ENCODE peak calls at places on chromosomes 1 and 21, in eight cellular contexts. One of them, this sample, is unnamed.

GRCh38 chr1:28898267-28898955 is 16.0 kb upstream of the EPB41 start:
- DNase-seq in colonic mucosa: no peak
- DNase-seq in GM06990: no peak
- DNase-seq in transverse colon: no peak
- DNase-seq in endodermal cell: no peak
- DNase-seq in pancreas: no peak
- DNase-seq in stomach: no peak
- DNase-seq in SK-N-SH: peak; percentile 45
- DNase-seq in this sample: no peak

GRCh38 chr1:221644176-221644510 is 97.7 kb downstream of the DUSP10 start:
- DNase-seq in pancreas: no peak
- DNase-seq in colonic mucosa: no peak
- DNase-seq in stomach: no peak
- DNase-seq in transverse colon: no peak
- DNase-seq in SK-N-SH: no peak
- DNase-seq in GM06990: peak; percentile 9
- DNase-seq in endodermal cell: no peak
- DNase-seq in this sample: no peak

GRCh38 chr1:223716302-223716862 is 4.0 kb downstream of the CAPN2 start:
- DNase-seq in stomach: no peak
- DNase-seq in endodermal cell: no peak
- DNase-seq in colonic mucosa: no peak
- DNase-seq in GM06990: peak; percentile 43
- DNase-seq in transverse colon: peak; percentile 43
- DNase-seq in pancreas: no peak
- DNase-seq in SK-N-SH: peak; percentile 75
- DNase-seq in this sample: no peak

GRCh38 chr1:160256396-160257046 is 5.8 kb downstream of the DCAF8 start:
- DNase-seq in transverse colon: no peak
- DNase-seq in stomach: no peak
- DNase-seq in SK-N-SH: no peak
- DNase-seq in colonic mucosa: no peak
- DNase-seq in GM06990: no peak
- DNase-seq in endodermal cell: no peak
- DNase-seq in pancreas: no peak
- DNase-seq in this sample: no peak

GRCh38 chr1:113072141-113072756 is 749 bp upstream of the LRIG2 start:
- DNase-seq in transverse colon: no peak
- DNase-seq in GM06990: no peak
- DNase-seq in endodermal cell: no peak
- DNase-seq in colonic mucosa: no peak
- DNase-seq in stomach: no peak
- DNase-seq in pancreas: no peak
- DNase-seq in SK-N-SH: no peak
- DNase-seq in this sample: no peak

GRCh38 chr1:211939876-211940468 is 95.4 kb downstream of the INTS7 start:
- DNase-seq in pancreas: no peak
- DNase-seq in endodermal cell: no peak
- DNase-seq in SK-N-SH: no peak
- DNase-seq in stomach: no peak
- DNase-seq in transverse colon: no peak
- DNase-seq in colonic mucosa: no peak
- DNase-seq in GM06990: peak; percentile 82
- DNase-seq in this sample: no peak

GRCh38 chr1:158019177-158019868 is 25.9 kb downstream of the KIRREL1 start:
- DNase-seq in colonic mucosa: no peak
- DNase-seq in SK-N-SH: no peak
- DNase-seq in stomach: no peak
- DNase-seq in endodermal cell: peak; percentile 90
- DNase-seq in pancreas: peak; percentile 23
- DNase-seq in GM06990: no peak
- DNase-seq in transverse colon: peak; percentile 38
- DNase-seq in this sample: no peak

GRCh38 chr1:209241481-209241880 is 342.0 kb upstream of the CAMK1G start:
- DNase-seq in colonic mucosa: no peak
- DNase-seq in endodermal cell: no peak
- DNase-seq in stomach: no peak
- DNase-seq in pancreas: no peak
- DNase-seq in SK-N-SH: no peak
- DNase-seq in transverse colon: no peak
- DNase-seq in GM06990: no peak
- DNase-seq in this sample: no peak

GRCh38 chr1:159944623-159945455 is 574 bp downstream of the IGSF9 start:
- DNase-seq in GM06990: no peak
- DNase-seq in stomach: no peak
- DNase-seq in colonic mucosa: no peak
- DNase-seq in pancreas: no peak
- DNase-seq in transverse colon: no peak
- DNase-seq in SK-N-SH: peak; percentile 57
- DNase-seq in endodermal cell: peak; percentile 34
- DNase-seq in this sample: no peak

GRCh38 chr1:153058826-153059784 is 1.8 kb upstream of the SPRR2A start:
- DNase-seq in endodermal cell: no peak
- DNase-seq in transverse colon: no peak
- DNase-seq in GM06990: no peak
- DNase-seq in colonic mucosa: no peak
- DNase-seq in stomach: no peak
- DNase-seq in SK-N-SH: no peak
- DNase-seq in pancreas: no peak
- DNase-seq in this sample: no peak

GRCh38 chr1:95396557-95396956 is 162.5 kb downstream of the RWDD3 start:
- DNase-seq in pancreas: no peak
- DNase-seq in endodermal cell: no peak
- DNase-seq in colonic mucosa: no peak
- DNase-seq in stomach: no peak
- DNase-seq in SK-N-SH: peak; percentile 41
- DNase-seq in GM06990: no peak
- DNase-seq in transverse colon: no peak
- DNase-seq in this sample: no peak

GRCh38 chr1:225498539-225499135 is 70.8 kb upstream of the LBR start:
- DNase-seq in stomach: no peak
- DNase-seq in pancreas: no peak
- DNase-seq in endodermal cell: no peak
- DNase-seq in colonic mucosa: no peak
- DNase-seq in transverse colon: no peak
- DNase-seq in SK-N-SH: no peak
- DNase-seq in GM06990: no peak
- DNase-seq in this sample: no peak

GRCh38 chr1:170581041-170581440 is 49.1 kb downstream of the GORAB start:
- DNase-seq in stomach: no peak
- DNase-seq in colonic mucosa: no peak
- DNase-seq in endodermal cell: peak; percentile 52
- DNase-seq in transverse colon: no peak
- DNase-seq in pancreas: no peak
- DNase-seq in GM06990: no peak
- DNase-seq in SK-N-SH: no peak
- DNase-seq in this sample: no peak

GRCh38 chr21:39379986-39380891 is 31.4 kb upstream of the HMGN1 start:
- DNase-seq in endodermal cell: peak; percentile 98
- DNase-seq in pancreas: peak; percentile 93
- DNase-seq in stomach: peak; percentile 93
- DNase-seq in colonic mucosa: peak; percentile 94
- DNase-seq in SK-N-SH: peak; percentile 95
- DNase-seq in GM06990: peak; percentile 93
- DNase-seq in transverse colon: peak; percentile 94
- DNase-seq in this sample: peak; percentile 84

GRCh38 chr1:212375986-212376385 is 38.7 kb downstream of the PACC1 start:
- DNase-seq in stomach: no peak
- DNase-seq in GM06990: no peak
- DNase-seq in colonic mucosa: no peak
- DNase-seq in endodermal cell: no peak
- DNase-seq in transverse colon: no peak
- DNase-seq in SK-N-SH: no peak
- DNase-seq in pancreas: no peak
- DNase-seq in this sample: no peak

GRCh38 chr1:193125369-193125768 is 3.5 kb downstream of the CDC73 start:
- DNase-seq in GM06990: no peak
- DNase-seq in transverse colon: no peak
- DNase-seq in endodermal cell: no peak
- DNase-seq in stomach: no peak
- DNase-seq in colonic mucosa: no peak
- DNase-seq in SK-N-SH: no peak
- DNase-seq in pancreas: no peak
- DNase-seq in this sample: no peak

DNA sequence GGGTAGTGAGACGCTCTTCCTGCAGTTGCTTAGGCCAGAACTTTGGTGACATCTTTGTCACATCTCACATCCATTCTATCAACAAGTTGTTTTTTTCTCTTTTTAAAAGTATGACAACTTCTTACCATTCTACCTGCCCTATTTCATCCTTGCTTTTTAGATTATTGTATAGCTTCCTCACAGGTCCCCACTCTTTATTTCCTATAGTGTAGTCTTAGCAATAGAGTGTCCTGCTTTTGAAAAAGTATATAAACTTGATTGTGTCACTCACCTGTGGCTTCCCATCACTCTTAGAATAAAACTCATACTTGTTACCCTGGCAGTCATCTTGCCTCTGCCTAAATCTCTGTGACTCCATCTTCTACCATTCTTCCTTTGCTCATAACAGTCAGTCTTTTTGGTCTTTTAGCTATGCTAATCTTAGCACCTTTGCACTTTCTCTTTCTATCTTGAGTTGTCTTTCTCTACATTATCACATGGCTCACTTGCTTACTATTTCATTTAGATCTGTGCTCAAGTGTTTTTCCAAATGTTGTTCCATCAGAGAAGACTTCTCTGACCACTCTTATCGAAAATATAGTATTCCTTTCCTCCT is 9.5 kb downstream of the CDC73 start:
- DNase-seq in SK-N-SH: no peak
- DNase-seq in colonic mucosa: no peak
- DNase-seq in endodermal cell: no peak
- DNase-seq in GM06990: no peak
- DNase-seq in transverse colon: no peak
- DNase-seq in pancreas: no peak
- DNase-seq in stomach: no peak
- DNase-seq in this sample: no peak
- H3K36me3 ChIP-seq in SK-N-SH: peaks cover 54% of the 10 kb centered on the region
- H3K36me3 ChIP-seq in colonic mucosa: peaks cover 4% of the 10 kb centered on the region
- H3K36me3 ChIP-seq in endodermal cell: peaks cover 73% of the 10 kb centered on the region
- H3K36me3 ChIP-seq in GM06990: peaks cover 3% of the 10 kb centered on the region
- H3K36me3 ChIP-seq in transverse colon: no peaks in the 10 kb centered on the region
- H3K36me3 ChIP-seq in pancreas: peaks cover 15% of the 10 kb centered on the region
- H3K36me3 ChIP-seq in stomach: peaks cover 25% of the 10 kb centered on the region
- H3K36me3 ChIP-seq in this sample: peaks cover 23% of the 10 kb centered on the region

GRCh38 chr1:11143907-11144306 is 44.2 kb upstream of the EXOSC10 start:
- DNase-seq in GM06990: no peak
- DNase-seq in stomach: no peak
- DNase-seq in transverse colon: no peak
- DNase-seq in endodermal cell: no peak
- DNase-seq in SK-N-SH: no peak
- DNase-seq in pancreas: no peak
- DNase-seq in colonic mucosa: no peak
- DNase-seq in this sample: no peak

GRCh38 chr1:11145741-11146140 is 43.4 kb upstream of the ANGPTL7 start:
- DNase-seq in pancreas: no peak
- DNase-seq in stomach: no peak
- DNase-seq in SK-N-SH: no peak
- DNase-seq in transverse colon: no peak
- DNase-seq in endodermal cell: no peak
- DNase-seq in colonic mucosa: no peak
- DNase-seq in GM06990: no peak
- DNase-seq in this sample: no peak

GRCh38 chr1:11144563-11145256 is 44.4 kb upstream of the ANGPTL7 start:
- DNase-seq in transverse colon: no peak
- DNase-seq in pancreas: no peak
- DNase-seq in colonic mucosa: no peak
- DNase-seq in GM06990: no peak
- DNase-seq in SK-N-SH: no peak
- DNase-seq in endodermal cell: no peak
- DNase-seq in stomach: no peak
- DNase-seq in this sample: no peak

GRCh38 chr1:11150326-11150725 is 38.8 kb upstream of the ANGPTL7 start:
- DNase-seq in colonic mucosa: no peak
- DNase-seq in endodermal cell: no peak
- DNase-seq in SK-N-SH: no peak
- DNase-seq in stomach: no peak
- DNase-seq in transverse colon: no peak
- DNase-seq in GM06990: no peak
- DNase-seq in pancreas: no peak
- DNase-seq in this sample: no peak

DNA sequence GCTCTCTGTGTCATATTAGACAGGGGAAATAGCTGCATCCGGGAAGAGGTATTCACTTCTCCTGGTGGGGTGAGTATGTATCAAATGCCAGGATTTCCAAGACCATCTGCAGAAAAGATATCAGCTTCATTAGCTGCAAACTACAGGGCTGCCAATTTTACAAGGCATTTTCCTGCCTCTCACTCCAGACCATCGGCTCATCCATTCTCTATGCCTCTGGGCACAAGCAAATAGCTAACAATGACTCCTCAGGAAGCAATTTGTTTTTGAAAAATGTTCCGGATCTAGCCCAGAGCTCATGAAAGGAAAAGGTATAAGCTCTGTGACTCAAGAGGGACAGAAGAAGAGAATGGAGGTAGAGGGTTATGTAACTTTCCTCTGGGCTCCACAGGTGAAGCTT is 41.8 kb upstream of the ANGPTL7 start:
- DNase-seq in colonic mucosa: no peak
- DNase-seq in GM06990: no peak
- DNase-seq in endodermal cell: no peak
- DNase-seq in transverse colon: no peak
- DNase-seq in SK-N-SH: peak; percentile 62
- DNase-seq in pancreas: no peak
- DNase-seq in stomach: no peak
- DNase-seq in this sample: no peak
- H3K36me3 ChIP-seq in colonic mucosa: peaks cover 3% of the 10 kb centered on the region
- H3K36me3 ChIP-seq in GM06990: peaks cover 29% of the 10 kb centered on the region
- H3K36me3 ChIP-seq in endodermal cell: peaks cover 81% of the 10 kb centered on the region
- H3K36me3 ChIP-seq in transverse colon: no peaks in the 10 kb centered on the region
- H3K36me3 ChIP-seq in SK-N-SH: peaks cover 61% of the 10 kb centered on the region
- H3K36me3 ChIP-seq in pancreas: peaks cover 56% of the 10 kb centered on the region
- H3K36me3 ChIP-seq in stomach: peaks cover 57% of the 10 kb centered on the region
- H3K36me3 ChIP-seq in this sample: peaks cover 15% of the 10 kb centered on the region

GRCh38 chr1:6043561-6043960 is 2.1 kb upstream of the KCNAB2 start:
- DNase-seq in SK-N-SH: no peak
- DNase-seq in transverse colon: no peak
- DNase-seq in pancreas: no peak
- DNase-seq in endodermal cell: no peak
- DNase-seq in GM06990: no peak
- DNase-seq in stomach: no peak
- DNase-seq in colonic mucosa: no peak
- DNase-seq in this sample: no peak
- H3K36me3 ChIP-seq in SK-N-SH: no peaks in the 10 kb centered on the region
- H3K36me3 ChIP-seq in transverse colon: no peaks in the 10 kb centered on the region
- H3K36me3 ChIP-seq in pancreas: no peaks in the 10 kb centered on the region
- H3K36me3 ChIP-seq in endodermal cell: no peaks in the 10 kb centered on the region
- H3K36me3 ChIP-seq in GM06990: peaks cover 24% of the 10 kb centered on the region
- H3K36me3 ChIP-seq in stomach: no peaks in the 10 kb centered on the region
- H3K36me3 ChIP-seq in colonic mucosa: no peaks in the 10 kb centered on the region
- H3K36me3 ChIP-seq in this sample: no peaks in the 10 kb centered on the region

DNA sequence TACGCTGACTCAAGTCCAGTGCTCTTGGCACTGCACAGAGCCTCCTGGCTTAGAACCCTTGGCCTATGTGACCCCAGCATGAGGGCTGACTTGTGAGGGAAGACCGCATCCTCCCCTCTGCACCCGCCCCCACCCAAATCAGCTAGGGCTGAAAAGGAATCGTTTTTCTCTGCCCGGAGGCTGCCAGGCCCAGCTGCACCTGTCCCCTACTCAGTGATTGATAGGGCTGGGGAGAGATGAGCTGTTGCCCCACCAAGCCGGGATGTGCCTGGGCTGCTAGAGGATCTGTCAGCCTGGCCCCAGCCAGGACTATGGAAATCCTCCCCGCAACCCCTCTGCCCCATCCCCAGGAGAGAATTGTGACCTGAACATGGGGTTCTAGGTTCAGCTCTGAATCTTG is 20.6 kb downstream of the MYOG start:
- DNase-seq in transverse colon: no peak
- DNase-seq in stomach: no peak
- DNase-seq in pancreas: no peak
- DNase-seq in GM06990: no peak
- DNase-seq in endodermal cell: no peak
- DNase-seq in SK-N-SH: no peak
- DNase-seq in colonic mucosa: no peak
- DNase-seq in this sample: no peak
- H3K36me3 ChIP-seq in transverse colon: no peaks in the 10 kb centered on the region
- H3K36me3 ChIP-seq in stomach: no peaks in the 10 kb centered on the region
- H3K36me3 ChIP-seq in pancreas: no peaks in the 10 kb centered on the region
- H3K36me3 ChIP-seq in GM06990: no peaks in the 10 kb centered on the region
- H3K36me3 ChIP-seq in endodermal cell: peaks cover 6% of the 10 kb centered on the region
- H3K36me3 ChIP-seq in SK-N-SH: no peaks in the 10 kb centered on the region
- H3K36me3 ChIP-seq in colonic mucosa: no peaks in the 10 kb centered on the region
- H3K36me3 ChIP-seq in this sample: no peaks in the 10 kb centered on the region